ENCODE peak calls at places on chromosomes 1 and 21, in eight cellular contexts. K, V, H, R, N, P, S and L are unnamed samples.

GRCh38 chr1:33535334-33535733 is 62.9 kb downstream of the ZSCAN20 start:
- DNase-seq in K (no peak), V (no peak), H (no peak), R (no peak), N (no peak), P (no peak), S (no peak), L (no peak)

GRCh38 chr1:192311281-192311680 is 5.5 kb upstream of the RGS21 start:
- DNase-seq in K (no peak), V (no peak), H (no peak), R (no peak), N (peak; percentile 56), P (no peak), S (no peak), L (no peak)

GRCh38 chr1:101291562-101292035 is 54.8 kb downstream of the S1PR1 start:
- DNase-seq in K (no peak), V (no peak), H (no peak), R (no peak), N (no peak), P (no peak), S (no peak), L (no peak)

GRCh38 chr21:16085436-16085835 is 355.7 kb downstream of the USP25 start:
- DNase-seq in K (no peak), V (no peak), H (no peak), R (no peak), N (no peak), P (no peak), S (no peak), L (no peak)

GRCh38 chr1:209766051-209766450 is 10.2 kb downstream of the TRAF3IP3 start:
- DNase-seq in K (no peak), V (no peak), H (no peak), R (no peak), N (no peak), P (no peak), S (no peak), L (no peak)

GRCh38 chr1:14539953-14540563 is 58.4 kb upstream of the KAZN start:
- DNase-seq in K (no peak), V (no peak), H (no peak), R (no peak), N (peak; percentile 12), P (no peak), S (no peak), L (no peak)

GRCh38 chr1:27011058-27011764 is 1.4 kb downstream of the TENT5B start:
- DNase-seq in K (peak; percentile 57), V (peak; percentile 58), H (no peak), R (peak; percentile 83), N (peak; percentile 88), P (peak; percentile 87), S (no peak), L (peak; percentile 66)

GRCh38 chr1:100955322-100955721 is 59.4 kb downstream of the SLC30A7 start:
- DNase-seq in K (no peak), V (no peak), H (no peak), R (no peak), N (no peak), P (no peak), S (peak; percentile 19), L (no peak)

GRCh38 chr1:3209201-3209600 is 140.2 kb downstream of the PRDM16 start:
- DNase-seq in K (no peak), V (no peak), H (no peak), R (no peak), N (no peak), P (no peak), S (no peak), L (no peak)

DNA sequence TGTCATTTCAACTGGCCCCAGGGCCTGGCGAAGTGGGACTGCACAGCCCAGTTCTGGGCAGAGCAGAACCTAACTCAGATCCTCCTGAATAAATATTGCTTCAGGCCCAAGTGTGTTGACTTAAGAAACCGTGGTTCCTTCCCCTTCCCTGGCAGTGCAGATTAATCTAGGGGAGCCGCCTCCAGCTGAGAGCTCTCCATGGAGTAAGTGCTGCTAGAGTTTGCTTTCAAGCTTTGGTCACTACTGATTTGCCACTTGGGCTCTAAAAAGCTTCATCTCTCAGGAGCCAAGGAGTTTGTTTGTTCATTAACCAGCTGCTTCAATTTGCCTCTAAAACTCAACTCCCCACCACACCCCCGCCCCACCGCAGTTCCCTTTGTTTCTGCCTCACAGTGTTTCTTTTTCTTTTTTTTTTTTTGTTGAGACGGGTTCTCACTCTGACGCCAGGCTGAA is 112.1 kb downstream of the DTL start:
- DNase-seq in K (peak; percentile 19), V (peak; percentile 76), H (no peak), R (no peak), N (peak; percentile 51), P (no peak), S (no peak), L (no peak)
- TF ChIP-seq EP300 in K (no peak), V (no peak), H (no peak), R (no peak), N (no peak), P (no peak), S (no peak), L (no peak)

GRCh38 chr1:207869859-207870258 is 41.1 kb downstream of the CD34 start:
- DNase-seq in K (peak; percentile 50), V (no peak), H (no peak), R (no peak), N (no peak), P (no peak), S (no peak), L (no peak)

GRCh38 chr1:207868252-207868768 is 42.6 kb downstream of the CD34 start:
- DNase-seq in K (peak; percentile 60), V (peak; percentile 78), H (peak; percentile 48), R (no peak), N (peak; percentile 49), P (peak; percentile 80), S (peak; percentile 54), L (peak; percentile 71)

GRCh38 chr1:207870279-207871031 is 40.5 kb downstream of the CD34 start:
- DNase-seq in K (no peak), V (no peak), H (no peak), R (no peak), N (no peak), P (no peak), S (no peak), L (no peak)

GRCh38 chr1:207867136-207868081 is 43.5 kb downstream of the CD34 start:
- DNase-seq in K (peak; percentile 32), V (peak; percentile 72), H (no peak), R (no peak), N (no peak), P (peak; percentile 85), S (peak; percentile 22), L (no peak)

DNA sequence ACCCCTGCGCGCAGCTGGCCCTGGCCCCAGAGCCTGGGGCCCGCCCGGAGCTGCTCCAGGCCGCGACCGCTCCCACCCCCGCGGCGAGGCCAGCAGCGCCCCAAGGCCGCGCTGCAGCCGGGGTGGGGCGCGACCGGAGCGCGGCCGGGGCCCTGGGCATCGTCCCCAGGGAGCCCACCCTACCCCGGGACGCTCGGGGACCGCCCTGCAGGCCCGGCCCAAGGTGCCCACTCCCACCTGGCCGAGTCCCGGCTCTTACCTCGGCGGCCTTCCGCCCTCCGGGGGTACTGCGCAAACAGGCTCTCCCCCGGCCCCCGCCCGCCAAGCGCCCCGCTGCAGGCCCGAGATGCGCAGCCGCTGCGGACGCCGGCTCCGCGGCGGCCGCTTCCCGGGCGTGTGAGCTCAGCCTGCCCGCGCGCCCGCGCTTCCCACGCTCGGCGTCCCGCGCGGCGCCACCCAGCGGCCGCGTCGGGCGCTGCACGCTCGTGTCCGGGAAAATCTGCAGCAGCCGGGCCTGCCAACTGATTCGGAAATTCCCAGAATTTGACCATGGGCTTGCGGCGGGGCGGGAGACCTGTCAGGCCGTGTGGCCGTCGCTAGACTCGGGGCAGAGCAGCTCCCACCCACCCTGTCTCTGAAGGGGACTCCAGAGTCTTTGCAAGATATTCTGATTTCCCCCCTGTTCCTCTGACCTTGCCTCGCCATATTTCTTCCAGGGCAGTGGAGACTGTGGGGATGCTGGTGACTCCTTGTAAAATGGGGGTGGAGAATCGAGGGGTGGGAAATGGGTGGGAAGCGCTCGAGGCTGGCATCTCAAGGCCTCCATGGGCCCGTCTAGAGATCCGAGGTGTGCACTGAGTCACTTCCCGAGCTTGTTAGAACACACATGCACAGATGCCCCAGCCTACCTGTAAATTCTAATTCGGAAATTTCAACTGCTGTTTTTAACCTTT is 41.9 kb downstream of the CD34 start:
- DNase-seq in K (peak; percentile 81), V (peak; percentile 83), H (peak; percentile 65), R (peak; percentile 66), N (peak; percentile 92), P (peak; percentile 87), S (peak; percentile 93), L (peak; percentile 79)
- TF ChIP-seq CTCF in K (peak; percentile 80), V (peak; percentile 51), H (peak; percentile 97), R (peak; percentile 91), N (peak; percentile 87), P (peak; percentile 28), S (peak; percentile 62), L (peak; percentile 94)

GRCh38 chr21:30233636-30234035 is 17.7 kb upstream of the CLDN8 start:
- DNase-seq in K (no peak), V (no peak), H (no peak), R (no peak), N (no peak), P (no peak), S (no peak), L (no peak)

GRCh38 chr21:30234050-30234449 is 18.2 kb upstream of the CLDN8 start:
- DNase-seq in K (peak; percentile 20), V (no peak), H (no peak), R (no peak), N (no peak), P (no peak), S (no peak), L (no peak)

GRCh38 chr21:30234643-30235042 is 18.7 kb upstream of the CLDN8 start:
- DNase-seq in K (no peak), V (no peak), H (no peak), R (no peak), N (no peak), P (no peak), S (no peak), L (no peak)

GRCh38 chr21:30240661-30241060 is 24.8 kb upstream of the CLDN8 start:
- DNase-seq in K (no peak), V (no peak), H (no peak), R (no peak), N (no peak), P (no peak), S (no peak), L (no peak)

DNA sequence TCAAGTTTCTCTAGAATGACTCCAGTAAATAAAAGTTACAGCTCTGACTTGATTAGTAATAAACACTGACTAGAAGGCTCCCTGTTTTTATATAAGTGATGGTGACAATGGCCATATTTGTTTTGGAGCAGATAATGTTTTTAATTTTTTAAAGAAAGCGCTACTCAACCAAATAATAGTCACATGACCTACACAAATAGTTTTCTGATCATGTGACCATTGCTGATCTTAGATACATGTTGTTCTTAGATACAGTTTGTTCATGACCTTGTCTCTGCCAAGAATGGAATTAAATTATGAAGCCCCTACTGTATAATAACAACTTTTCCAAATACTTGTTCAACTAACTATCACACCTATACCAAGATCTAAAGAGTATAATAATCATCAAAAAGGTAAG is 22.3 kb upstream of the CLDN8 start:
- DNase-seq in K (no peak), V (no peak), H (no peak), R (no peak), N (no peak), P (no peak), S (no peak), L (no peak)
- H3K9me3 ChIP-seq in K (no peaks in the 10 kb centered on the region), V (no peaks in the 10 kb centered on the region), H (no peaks in the 10 kb centered on the region), R (no peaks in the 10 kb centered on the region), N (no peaks in the 10 kb centered on the region), P (no peaks in the 10 kb centered on the region), S (no peaks in the 10 kb centered on the region), L (no peaks in the 10 kb centered on the region)

DNA sequence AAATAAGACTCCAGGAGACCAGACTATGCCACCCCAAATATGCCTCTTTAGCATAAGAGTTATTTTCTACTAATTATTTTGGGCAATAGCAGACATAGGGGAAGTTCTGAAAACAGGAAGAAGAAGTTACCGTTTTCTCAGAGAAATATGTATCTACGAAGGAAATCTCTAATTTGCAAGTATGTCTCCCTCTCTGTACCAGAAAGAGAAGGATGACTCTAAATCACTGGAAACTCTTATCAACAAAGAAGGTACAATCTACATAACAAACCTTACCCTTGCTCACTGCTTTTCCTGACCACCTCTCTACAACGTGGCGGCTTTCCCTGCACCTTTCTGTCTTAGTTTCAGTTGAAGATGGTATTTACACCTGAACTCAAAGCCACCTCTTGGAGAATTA is 49.0 kb downstream of the OMA1 start:
- DNase-seq in K (no peak), V (no peak), H (no peak), R (no peak), N (no peak), P (no peak), S (no peak), L (no peak)
- TF ChIP-seq EP300 in K (no peak), V (no peak), H (no peak), R (no peak), N (no peak), P (no peak), S (no peak), L (no peak)